ENCODE peak calls at places on chromosome 21, in ten cellular contexts. H, A, Q, Z, X, N, L, O, V and G are unnamed samples.

GRCh38 chr21:44368711-44369446 is 15.5 kb downstream of the TRPM2 start:
- DNase-seq in H (peak; percentile 30), A (no peak), Q (no peak), Z (peak; percentile 76), X (no peak), N (no peak), L (no peak), O (peak; percentile 21), V (no peak), G (no peak)

GRCh38 chr21:20647603-20648002 is 350.6 kb upstream of the NCAM2 start:
- DNase-seq in H (no peak), A (no peak), Q (no peak), Z (no peak), X (no peak), N (no peak), L (no peak), O (no peak), V (no peak), G (no peak)

GRCh38 chr21:15604424-15604823 is 125.4 kb upstream of the USP25 start:
- DNase-seq in H (no peak), A (no peak), Q (no peak), Z (no peak), X (peak; percentile 57), N (no peak), L (peak; percentile 73), O (no peak), V (peak; percentile 63), G (no peak)

GRCh38 chr21:44706026-44706705 is 5.2 kb downstream of the TSPEAR start:
- DNase-seq in H (no peak), A (no peak), Q (no peak), Z (no peak), X (no peak), N (no peak), L (no peak), O (no peak), V (no peak), G (no peak)

GRCh38 chr21:44487831-44488230 is 32.5 kb downstream of the LRRC3 start:
- DNase-seq in H (no peak), A (no peak), Q (peak; percentile 21), Z (no peak), X (no peak), N (no peak), L (no peak), O (no peak), V (peak; percentile 5), G (no peak)

GRCh38 chr21:45260191-45260795 is 27.4 kb downstream of the POFUT2 start:
- DNase-seq in H (no peak), A (no peak), Q (peak; percentile 87), Z (no peak), X (no peak), N (no peak), L (no peak), O (no peak), V (no peak), G (no peak)

GRCh38 chr21:40254540-40255455 is 387.6 kb downstream of the PCP4 start:
- DNase-seq in H (no peak), A (no peak), Q (no peak), Z (no peak), X (peak; percentile 26), N (no peak), L (no peak), O (no peak), V (peak; percentile 58), G (no peak)

GRCh38 chr21:37916795-37917142 is 512 bp upstream of the KCNJ6 start:
- DNase-seq in H (peak; percentile 54), A (no peak), Q (peak; percentile 22), Z (peak; percentile 83), X (no peak), N (no peak), L (no peak), O (peak; percentile 17), V (no peak), G (no peak)

GRCh38 chr21:37601915-37602314 is 235.3 kb downstream of the DYRK1A start:
- DNase-seq in H (no peak), A (no peak), Q (no peak), Z (no peak), X (no peak), N (no peak), L (no peak), O (no peak), V (no peak), G (no peak)

GRCh38 chr21:45421071-45421845 is 16.3 kb downstream of the COL18A1 start:
- DNase-seq in H (no peak), A (no peak), Q (peak; percentile 70), Z (no peak), X (no peak), N (peak; percentile 47), L (no peak), O (no peak), V (no peak), G (no peak)

GRCh38 chr21:15978158-15978805 is 248.5 kb downstream of the USP25 start:
- DNase-seq in H (no peak), A (no peak), Q (no peak), Z (no peak), X (peak; percentile 46), N (no peak), L (peak; percentile 10), O (no peak), V (peak; percentile 18), G (no peak)

GRCh38 chr21:18840239-18840638 is 436.7 kb upstream of the TMPRSS15 start:
- DNase-seq in H (no peak), A (no peak), Q (peak; percentile 7), Z (peak; percentile 52), X (no peak), N (no peak), L (no peak), O (no peak), V (no peak), G (no peak)

GRCh38 chr21:45523411-45524101 is 18.7 kb downstream of the SLC19A1 start:
- DNase-seq in H (no peak), A (no peak), Q (no peak), Z (no peak), X (no peak), N (peak; percentile 56), L (no peak), O (no peak), V (no peak), G (no peak)

GRCh38 chr21:34732388-34732821 is 63.6 kb downstream of the CLIC6 start:
- DNase-seq in H (no peak), A (no peak), Q (no peak), Z (no peak), X (no peak), N (no peak), L (no peak), O (no peak), V (peak; percentile 68), G (no peak)

GRCh38 chr21:26813426-26813998 is 31.7 kb downstream of the ADAMTS1 start:
- DNase-seq in H (no peak), A (no peak), Q (no peak), Z (no peak), X (no peak), N (no peak), L (no peak), O (no peak), V (no peak), G (no peak)

GRCh38 chr21:16851054-16851453 is 661.8 kb upstream of the CXADR start:
- DNase-seq in H (no peak), A (no peak), Q (no peak), Z (no peak), X (no peak), N (no peak), L (no peak), O (no peak), V (no peak), G (no peak)